ENCODE peak calls at places on chromosomes 5 and 9, in seven cellular contexts. One of them, this sample, is unnamed.
A peak's percentile ranks its signal among the peaks of the same experiment; 100 is the strongest.

GRCh38 chr9:26054600-26055516 is 376.6 kb upstream of the TUSC1 start:
- DNase-seq in coronary artery: no peak
- DNase-seq in iris pigment epithelial cell: peak; percentile 8
- DNase-seq in GM04504: no peak
- DNase-seq in WTC11: no peak
- DNase-seq in suprapubic skin: no peak
- DNase-seq in lower leg skin: no peak
- DNase-seq in this sample: no peak

GRCh38 chr9:136847827-136848392 is 1.3 kb upstream of the PHPT1 start:
- DNase-seq in coronary artery: peak; percentile 93
- DNase-seq in iris pigment epithelial cell: peak; percentile 85
- DNase-seq in GM04504: peak; percentile 60
- DNase-seq in WTC11: peak; percentile 82
- DNase-seq in suprapubic skin: peak; percentile 95
- DNase-seq in lower leg skin: peak; percentile 86
- DNase-seq in this sample: peak; percentile 39

GRCh38 chr5:153135416-153135815 is 355.1 kb upstream of the GRIA1 start:
- DNase-seq in coronary artery: no peak
- DNase-seq in iris pigment epithelial cell: no peak
- DNase-seq in GM04504: no peak
- DNase-seq in WTC11: no peak
- DNase-seq in suprapubic skin: no peak
- DNase-seq in lower leg skin: no peak
- DNase-seq in this sample: peak; percentile 37

GRCh38 chr5:10248378-10249260 is 1.1 kb downstream of the ATPSCKMT start:
- DNase-seq in coronary artery: no peak
- DNase-seq in iris pigment epithelial cell: no peak
- DNase-seq in GM04504: no peak
- DNase-seq in WTC11: no peak
- DNase-seq in suprapubic skin: no peak
- DNase-seq in lower leg skin: no peak
- DNase-seq in this sample: no peak

GRCh38 chr9:72586388-72587160 is 65.2 kb downstream of the TMC1 start:
- DNase-seq in coronary artery: no peak
- DNase-seq in iris pigment epithelial cell: peak; percentile 92
- DNase-seq in GM04504: peak; percentile 80
- DNase-seq in WTC11: no peak
- DNase-seq in suprapubic skin: peak; percentile 66
- DNase-seq in lower leg skin: peak; percentile 55
- DNase-seq in this sample: no peak

GRCh38 chr9:98807811-98808195 is 333 bp downstream of the GALNT12 start:
- DNase-seq in coronary artery: no peak
- DNase-seq in iris pigment epithelial cell: peak; percentile 31
- DNase-seq in GM04504: no peak
- DNase-seq in WTC11: peak; percentile 26
- DNase-seq in suprapubic skin: peak; percentile 58
- DNase-seq in lower leg skin: no peak
- DNase-seq in this sample: peak; percentile 5

GRCh38 chr9:136533775-136534157 is 12.1 kb downstream of the NOTCH1 start:
- DNase-seq in coronary artery: no peak
- DNase-seq in iris pigment epithelial cell: no peak
- DNase-seq in GM04504: no peak
- DNase-seq in WTC11: no peak
- DNase-seq in suprapubic skin: no peak
- DNase-seq in lower leg skin: no peak
- DNase-seq in this sample: no peak

GRCh38 chr5:39891376-39891775 is 466.6 kb upstream of the DAB2 start:
- DNase-seq in coronary artery: no peak
- DNase-seq in iris pigment epithelial cell: peak; percentile 65
- DNase-seq in GM04504: no peak
- DNase-seq in WTC11: no peak
- DNase-seq in suprapubic skin: no peak
- DNase-seq in lower leg skin: no peak
- DNase-seq in this sample: no peak

GRCh38 chr9:104765138-104765537 is 1.2 kb downstream of the NIPSNAP3B start:
- DNase-seq in coronary artery: no peak
- DNase-seq in iris pigment epithelial cell: no peak
- DNase-seq in GM04504: no peak
- DNase-seq in WTC11: no peak
- DNase-seq in suprapubic skin: no peak
- DNase-seq in lower leg skin: no peak
- DNase-seq in this sample: no peak

GRCh38 chr5:3537942-3538341 is 57.7 kb upstream of the IRX1 start:
- DNase-seq in coronary artery: no peak
- DNase-seq in iris pigment epithelial cell: no peak
- DNase-seq in GM04504: no peak
- DNase-seq in WTC11: no peak
- DNase-seq in suprapubic skin: no peak
- DNase-seq in lower leg skin: no peak
- DNase-seq in this sample: no peak

GRCh38 chr9:15720861-15721260 is 168.0 kb downstream of the CCDC171 start:
- DNase-seq in coronary artery: no peak
- DNase-seq in iris pigment epithelial cell: no peak
- DNase-seq in GM04504: no peak
- DNase-seq in WTC11: no peak
- DNase-seq in suprapubic skin: no peak
- DNase-seq in lower leg skin: no peak
- DNase-seq in this sample: no peak

GRCh38 chr5:10173716-10174115 is 76.0 kb downstream of the ATPSCKMT start:
- DNase-seq in coronary artery: no peak
- DNase-seq in iris pigment epithelial cell: no peak
- DNase-seq in GM04504: no peak
- DNase-seq in WTC11: no peak
- DNase-seq in suprapubic skin: no peak
- DNase-seq in lower leg skin: no peak
- DNase-seq in this sample: no peak

GRCh38 chr9:91433180-91433579 is 9.5 kb upstream of the NFIL3 start:
- DNase-seq in coronary artery: no peak
- DNase-seq in iris pigment epithelial cell: peak; percentile 97
- DNase-seq in GM04504: peak; percentile 83
- DNase-seq in WTC11: no peak
- DNase-seq in suprapubic skin: no peak
- DNase-seq in lower leg skin: no peak
- DNase-seq in this sample: peak; percentile 93

GRCh38 chr9:21252727-21253547 is 13.1 kb upstream of the IFNA14 start:
- DNase-seq in coronary artery: no peak
- DNase-seq in iris pigment epithelial cell: peak; percentile 33
- DNase-seq in GM04504: peak; percentile 6
- DNase-seq in WTC11: peak; percentile 21
- DNase-seq in suprapubic skin: no peak
- DNase-seq in lower leg skin: peak; percentile 25
- DNase-seq in this sample: peak; percentile 45

GRCh38 chr9:108271646-108272349 is 584.0 kb downstream of the ACTL7B start:
- DNase-seq in coronary artery: no peak
- DNase-seq in iris pigment epithelial cell: peak; percentile 81
- DNase-seq in GM04504: peak; percentile 80
- DNase-seq in WTC11: no peak
- DNase-seq in suprapubic skin: no peak
- DNase-seq in lower leg skin: no peak
- DNase-seq in this sample: peak; percentile 60

GRCh38 chr9:129336601-129337286 is 158.7 kb upstream of the IER5L start:
- DNase-seq in coronary artery: no peak
- DNase-seq in iris pigment epithelial cell: peak; percentile 69
- DNase-seq in GM04504: no peak
- DNase-seq in WTC11: peak; percentile 60
- DNase-seq in suprapubic skin: no peak
- DNase-seq in lower leg skin: peak; percentile 68
- DNase-seq in this sample: no peak

GRCh38 chr5:74641014-74641777 is 668 bp upstream of the ENC1 start:
- DNase-seq in coronary artery: peak; percentile 79
- DNase-seq in iris pigment epithelial cell: peak; percentile 85
- DNase-seq in GM04504: peak; percentile 35
- DNase-seq in WTC11: peak; percentile 71
- DNase-seq in suprapubic skin: peak; percentile 77
- DNase-seq in lower leg skin: peak; percentile 57
- DNase-seq in this sample: peak; percentile 76